ENCODE peak calls at places on chromosomes 16 and 17, in six cellular contexts. C is anterior cingulate cortex; N is stimulated activated CD4-positive, alpha-beta T cell treated with anti-CD3 and anti-CD28 coated beads, Interleukin-1b, Interleukin-23, amount 100 ng/mL, for 48 hours; X is mucosa of descending colon; R is GF-D8; G is RPMI8226. V is an unnamed sample.

GRCh38 chr16:84107921-84108320 is 8.8 kb downstream of the MBTPS1 start:
- DNase-seq in C (no peak), N (no peak), X (no peak), R (no peak), G (no peak), V (no peak)

GRCh38 chr16:64339052-64339770 is 782.7 kb downstream of the CDH11 start:
- DNase-seq in C (no peak), N (no peak), X (no peak), R (no peak), G (no peak), V (no peak)

GRCh38 chr17:49779730-49780220 is 8.7 kb upstream of the KAT7 start:
- DNase-seq in C (peak), N (no peak), X (no peak), R (no peak), G (peak), V (no peak)

GRCh38 chr17:79800325-79801155 is 3.7 kb upstream of the CBX8 start:
- DNase-seq in C (no peak), N (peak), X (no peak), R (peak), G (peak), V (no peak)

GRCh38 chr16:378821-379182 is 3.0 kb downstream of the PGAP6 start:
- DNase-seq in C (no peak), N (no peak), X (no peak), R (no peak), G (no peak), V (no peak)

GRCh38 chr17:6551909-6552768 is 4.2 kb downstream of the PITPNM3 start:
- DNase-seq in C (no peak), N (no peak), X (peak), R (no peak), G (no peak), V (no peak)

GRCh38 chr16:78483124-78483992 is 383.9 kb downstream of the WWOX start:
- DNase-seq in C (no peak), N (no peak), X (no peak), R (no peak), G (no peak), V (no peak)

GRCh38 chr16:35399133-35399532 is 1939.7 kb downstream of the TP53TG3F start:
- DNase-seq in C (no peak), N (no peak), X (no peak), R (no peak), G (no peak), V (no peak)

GRCh38 chr17:66548158-66548557 is 245.7 kb downstream of the PRKCA start:
- DNase-seq in C (no peak), N (peak), X (no peak), R (no peak), G (no peak), V (no peak)

GRCh38 chr16:84329016-84329415 is 34.3 kb downstream of the WFDC1 start:
- DNase-seq in C (no peak), N (no peak), X (no peak), R (no peak), G (no peak), V (no peak)

GRCh38 chr16:25013751-25014499 is 1.2 kb downstream of the ARHGAP17 start:
- DNase-seq in C (no peak), N (no peak), X (no peak), R (no peak), G (peak), V (no peak)

GRCh38 chr16:50474138-50474537 is 74.1 kb upstream of the NKD1 start:
- DNase-seq in C (no peak), N (peak), X (no peak), R (no peak), G (peak), V (no peak)

GRCh38 chr16:8905168-8905762 is 23.1 kb downstream of the LITAFD start:
- DNase-seq in C (no peak), N (no peak), X (no peak), R (no peak), G (no peak), V (no peak)

GRCh38 chr16:9054460-9054859 is 37.0 kb upstream of the HAPSTR1 start:
- DNase-seq in C (no peak), N (no peak), X (no peak), R (no peak), G (no peak), V (no peak)

GRCh38 chr17:71922439-71922838 is 198.4 kb upstream of the SOX9 start:
- DNase-seq in C (no peak), N (no peak), X (no peak), R (no peak), G (no peak), V (no peak)

GRCh38 chr16:4624827-4625616 is 396 bp downstream of the MGRN1 start:
- DNase-seq in C (no peak), N (peak), X (peak), R (no peak), G (peak), V (no peak)

GRCh38 chr16:54273566-54273965 is 13.0 kb downstream of the IRX3 start:
- DNase-seq in C (no peak), N (no peak), X (no peak), R (no peak), G (no peak), V (no peak)

GRCh38 chr17:4043862-4044261 is 79.6 kb upstream of the ATP2A3 start:
- DNase-seq in C (no peak), N (peak), X (peak), R (no peak), G (peak), V (no peak)

GRCh38 chr16:53509906-53510703 is 7.1 kb upstream of the AKTIP start:
- DNase-seq in C (peak), N (peak), X (peak), R (peak), G (peak), V (peak)

GRCh38 chr16:55102077-55102476 is 171.4 kb downstream of the IRX5 start:
- DNase-seq in C (no peak), N (no peak), X (no peak), R (no peak), G (no peak), V (no peak)

GRCh38 chr17:39872700-39873099 is 4.7 kb downstream of the ZPBP2 start:
- DNase-seq in C (no peak), N (no peak), X (no peak), R (no peak), G (peak), V (no peak)

GRCh38 chr16:15539197-15539596 is 103.8 kb downstream of the MARF1 start:
- DNase-seq in C (no peak), N (no peak), X (no peak), R (no peak), G (peak), V (no peak)

GRCh38 chr17:81570896-81571453 is 18.8 kb upstream of the FAAP100 start:
- DNase-seq in C (no peak), N (no peak), X (no peak), R (no peak), G (no peak), V (no peak)

GRCh38 chr16:47258874-47259461 is 115.2 kb upstream of the NETO2 start:
- DNase-seq in C (no peak), N (peak), X (no peak), R (no peak), G (peak), V (no peak)

GRCh38 chr17:76867578-76868175 is 527 bp upstream of the MGAT5B start:
- DNase-seq in C (no peak), N (no peak), X (no peak), R (no peak), G (no peak), V (no peak)

GRCh38 chr17:29645516-29646051 is 22.9 kb upstream of the CORO6 start:
- DNase-seq in C (no peak), N (no peak), X (no peak), R (peak), G (no peak), V (no peak)

V was measured in osteocyte.